ENCODE peak calls at places on chromosomes 6 and 20, in nine cellular contexts. J, Z, I, A, V, T, X, C and S are unnamed samples.

GRCh38 chr6:27582928-27583725 is 110.2 kb upstream of the ZNF184 start:
- DNase-seq in J (no peak), Z (no peak), I (peak; percentile 73), A (no peak), V (peak; percentile 63), T (no peak), X (no peak), C (peak; percentile 59), S (no peak)

GRCh38 chr6:119526609-119527605 is 177.3 kb upstream of the MAN1A1 start:
- DNase-seq in J (no peak), Z (no peak), I (no peak), A (no peak), V (no peak), T (no peak), X (no peak), C (no peak), S (no peak)

GRCh38 chr6:131060311-131060710 is 2.7 kb downstream of the EPB41L2 start:
- DNase-seq in J (no peak), Z (no peak), I (peak; percentile 46), A (no peak), V (no peak), T (no peak), X (no peak), C (no peak), S (no peak)

GRCh38 chr6:64100702-64101101 is 465.1 kb downstream of the PHF3 start:
- DNase-seq in J (no peak), Z (no peak), I (no peak), A (no peak), V (no peak), T (no peak), X (no peak), C (no peak), S (no peak)

GRCh38 chr20:43456809-43457639 is 672 bp upstream of the SRSF6 start:
- DNase-seq in J (peak; percentile 94), Z (peak; percentile 92), I (peak; percentile 96), A (peak; percentile 79), V (peak; percentile 95), T (peak; percentile 89), X (peak; percentile 71), C (peak; percentile 89), S (peak; percentile 76)

GRCh38 chr6:150418825-150419594 is 50.2 kb downstream of the IYD start:
- DNase-seq in J (peak; percentile 86), Z (peak; percentile 85), I (peak; percentile 57), A (peak; percentile 75), V (peak; percentile 80), T (no peak), X (peak; percentile 31), C (peak; percentile 72), S (no peak)

GRCh38 chr6:82381278-82381677 is 17.7 kb downstream of the TPBG start:
- DNase-seq in J (no peak), Z (no peak), I (no peak), A (no peak), V (no peak), T (no peak), X (no peak), C (no peak), S (no peak)

GRCh38 chr20:33566781-33567603 is 77.1 kb downstream of the CBFA2T2 start:
- DNase-seq in J (no peak), Z (no peak), I (no peak), A (no peak), V (no peak), T (no peak), X (no peak), C (no peak), S (no peak)

GRCh38 chr20:13008761-13009681 is at the start of gene SPTLC3:
- DNase-seq in J (no peak), Z (no peak), I (no peak), A (no peak), V (peak; percentile 56), T (no peak), X (no peak), C (no peak), S (no peak)

GRCh38 chr6:15429146-15430110 is 183.6 kb downstream of the JARID2 start:
- DNase-seq in J (no peak), Z (no peak), I (peak; percentile 87), A (no peak), V (peak; percentile 63), T (no peak), X (no peak), C (no peak), S (no peak)

GRCh38 chr20:62358171-62358719 is 8.9 kb downstream of the LAMA5 start:
- DNase-seq in J (peak; percentile 75), Z (no peak), I (no peak), A (peak; percentile 52), V (no peak), T (no peak), X (no peak), C (peak; percentile 28), S (no peak)

GRCh38 chr20:20362774-20363435 is 5.0 kb upstream of the INSM1 start:
- DNase-seq in J (no peak), Z (no peak), I (no peak), A (no peak), V (no peak), T (peak; percentile 100), X (no peak), C (peak; percentile 77), S (no peak)

GRCh38 chr6:167851349-167851952 is 24.7 kb downstream of the AFDN start:
- DNase-seq in J (no peak), Z (no peak), I (no peak), A (no peak), V (no peak), T (peak; percentile 74), X (no peak), C (no peak), S (no peak)

GRCh38 chr6:117791012-117791411 is 115.7 kb downstream of the NUS1 start:
- DNase-seq in J (no peak), Z (no peak), I (no peak), A (no peak), V (no peak), T (no peak), X (no peak), C (no peak), S (no peak)

GRCh38 chr6:110201141-110201848 is 21.1 kb downstream of the CDC40 start:
- DNase-seq in J (no peak), Z (no peak), I (no peak), A (no peak), V (no peak), T (no peak), X (no peak), C (peak; percentile 43), S (no peak)

GRCh38 chr6:31729979-31730630 is 1.0 kb upstream of the DDAH2 start:
- DNase-seq in J (peak; percentile 96), Z (peak; percentile 90), I (peak; percentile 89), A (peak; percentile 93), V (peak; percentile 94), T (peak; percentile 81), X (peak; percentile 54), C (peak; percentile 95), S (peak; percentile 51)

GRCh38 chr20:7966176-7966575 is 25.9 kb upstream of the HAO1 start:
- DNase-seq in J (no peak), Z (no peak), I (no peak), A (no peak), V (no peak), T (peak; percentile 43), X (no peak), C (no peak), S (no peak)

GRCh38 chr20:7883309-7883708 is 56.9 kb downstream of the HAO1 start:
- DNase-seq in J (no peak), Z (no peak), I (no peak), A (no peak), V (no peak), T (no peak), X (no peak), C (no peak), S (no peak)

GRCh38 chr20:60011512-60012507 is 53.6 kb downstream of the CDH26 start:
- DNase-seq in J (no peak), Z (no peak), I (no peak), A (no peak), V (no peak), T (peak; percentile 97), X (no peak), C (no peak), S (no peak)

GRCh38 chr6:128731249-128732165 is 151.4 kb upstream of the LAMA2 start:
- DNase-seq in J (no peak), Z (no peak), I (peak; percentile 64), A (no peak), V (peak; percentile 63), T (peak; percentile 27), X (no peak), C (no peak), S (no peak)

GRCh38 chr6:16146527-16146955 is 17.7 kb downstream of the MYLIP start:
- DNase-seq in J (no peak), Z (no peak), I (peak; percentile 30), A (no peak), V (no peak), T (peak; percentile 84), X (no peak), C (no peak), S (no peak)

GRCh38 chr6:5422321-5422915 is 161.1 kb downstream of the FARS2 start:
- DNase-seq in J (no peak), Z (no peak), I (peak; percentile 65), A (no peak), V (peak; percentile 74), T (no peak), X (no peak), C (peak; percentile 34), S (no peak)